ENCODE peak calls at places on chromosome 3, in nine cellular contexts. One of them, this sample, is unnamed. For H3K36me3, the result is how much of the 10 kb centered on the place peaks cover.

GRCh38 chr3:141797167-141797773 is 34.1 kb downstream of the GRK7 start:
- DNase-seq in psoas muscle: peak
- DNase-seq in DND-41: peak
- DNase-seq in uterus: peak
- DNase-seq in ovary: peak
- DNase-seq in cardiac muscle cell: peak
- DNase-seq in lower lobe of right lung: peak
- DNase-seq in GM23248: peak
- DNase-seq in heart left ventricle: peak
- DNase-seq in this sample: peak

GRCh38 chr3:172627057-172627809 is 83.6 kb downstream of the NCEH1 start:
- DNase-seq in psoas muscle: no peak
- DNase-seq in uterus: no peak
- DNase-seq in heart left ventricle: no peak
- DNase-seq in ovary: no peak
- DNase-seq in lower lobe of right lung: no peak
- DNase-seq in DND-41: no peak
- DNase-seq in GM23248: peak
- DNase-seq in cardiac muscle cell: peak
- DNase-seq in this sample: no peak

GRCh38 chr3:171620825-171621434 is 160.7 kb upstream of the TNIK start:
- DNase-seq in heart left ventricle: no peak
- DNase-seq in uterus: no peak
- DNase-seq in ovary: no peak
- DNase-seq in psoas muscle: no peak
- DNase-seq in cardiac muscle cell: peak
- DNase-seq in lower lobe of right lung: no peak
- DNase-seq in GM23248: peak
- DNase-seq in DND-41: no peak
- DNase-seq in this sample: no peak

GRCh38 chr3:12979947-12980487 is 93.2 kb downstream of the IQSEC1 start:
- DNase-seq in GM23248: no peak
- DNase-seq in cardiac muscle cell: no peak
- DNase-seq in psoas muscle: no peak
- DNase-seq in lower lobe of right lung: no peak
- DNase-seq in heart left ventricle: no peak
- DNase-seq in ovary: no peak
- DNase-seq in uterus: no peak
- DNase-seq in DND-41: no peak
- DNase-seq in this sample: no peak

GRCh38 chr3:12752803-12753202 is 6.3 kb downstream of the TMEM40 start:
- DNase-seq in heart left ventricle: no peak
- DNase-seq in GM23248: peak
- DNase-seq in cardiac muscle cell: no peak
- DNase-seq in ovary: no peak
- DNase-seq in DND-41: no peak
- DNase-seq in uterus: no peak
- DNase-seq in lower lobe of right lung: no peak
- DNase-seq in psoas muscle: no peak
- DNase-seq in this sample: no peak

GRCh38 chr3:175329373-175329772 is 470.2 kb downstream of the NAALADL2 start:
- DNase-seq in uterus: no peak
- DNase-seq in GM23248: no peak
- DNase-seq in DND-41: no peak
- DNase-seq in psoas muscle: no peak
- DNase-seq in lower lobe of right lung: no peak
- DNase-seq in ovary: no peak
- DNase-seq in heart left ventricle: no peak
- DNase-seq in cardiac muscle cell: no peak
- DNase-seq in this sample: no peak

GRCh38 chr3:126119008-126119675 is 35.2 kb upstream of the SLC41A3 start:
- DNase-seq in GM23248: no peak
- DNase-seq in ovary: no peak
- DNase-seq in DND-41: no peak
- DNase-seq in uterus: peak
- DNase-seq in lower lobe of right lung: no peak
- DNase-seq in heart left ventricle: no peak
- DNase-seq in psoas muscle: peak
- DNase-seq in cardiac muscle cell: no peak
- DNase-seq in this sample: peak

GRCh38 chr3:31696815-31697548 is 164.3 kb downstream of the STT3B start:
- DNase-seq in ovary: no peak
- DNase-seq in heart left ventricle: no peak
- DNase-seq in lower lobe of right lung: no peak
- DNase-seq in uterus: no peak
- DNase-seq in psoas muscle: no peak
- DNase-seq in DND-41: no peak
- DNase-seq in cardiac muscle cell: no peak
- DNase-seq in GM23248: no peak
- DNase-seq in this sample: no peak

GRCh38 chr3:28903171-28903601 is 377.7 kb upstream of the RBMS3 start:
- DNase-seq in uterus: no peak
- DNase-seq in DND-41: no peak
- DNase-seq in psoas muscle: no peak
- DNase-seq in heart left ventricle: no peak
- DNase-seq in cardiac muscle cell: no peak
- DNase-seq in lower lobe of right lung: peak
- DNase-seq in ovary: no peak
- DNase-seq in GM23248: no peak
- DNase-seq in this sample: no peak

GRCh38 chr3:169241928-169242751 is 421.4 kb downstream of the MECOM start:
- DNase-seq in DND-41: no peak
- DNase-seq in ovary: no peak
- DNase-seq in heart left ventricle: peak
- DNase-seq in cardiac muscle cell: peak
- DNase-seq in uterus: no peak
- DNase-seq in GM23248: peak
- DNase-seq in lower lobe of right lung: peak
- DNase-seq in psoas muscle: no peak
- DNase-seq in this sample: no peak

GRCh38 chr3:110397115-110397514 is 674.5 kb upstream of the NECTIN3 start:
- DNase-seq in DND-41: no peak
- DNase-seq in cardiac muscle cell: no peak
- DNase-seq in psoas muscle: no peak
- DNase-seq in GM23248: no peak
- DNase-seq in lower lobe of right lung: no peak
- DNase-seq in uterus: no peak
- DNase-seq in heart left ventricle: no peak
- DNase-seq in ovary: no peak
- DNase-seq in this sample: no peak

GRCh38 chr3:129623447-129624118 is 17.1 kb upstream of the PLXND1 start:
- DNase-seq in heart left ventricle: peak
- DNase-seq in GM23248: no peak
- DNase-seq in uterus: peak
- DNase-seq in cardiac muscle cell: peak
- DNase-seq in ovary: peak
- DNase-seq in DND-41: no peak
- DNase-seq in psoas muscle: peak
- DNase-seq in lower lobe of right lung: peak
- DNase-seq in this sample: peak

GRCh38 chr3:148727242-148727641 is 29.5 kb downstream of the AGTR1 start:
- DNase-seq in psoas muscle: no peak
- DNase-seq in heart left ventricle: no peak
- DNase-seq in uterus: no peak
- DNase-seq in GM23248: peak
- DNase-seq in cardiac muscle cell: peak
- DNase-seq in ovary: no peak
- DNase-seq in DND-41: peak
- DNase-seq in lower lobe of right lung: no peak
- DNase-seq in this sample: no peak

GRCh38 chr3:140766465-140766864 is 88.6 kb downstream of the TRIM42 start:
- DNase-seq in ovary: no peak
- DNase-seq in psoas muscle: no peak
- DNase-seq in GM23248: no peak
- DNase-seq in lower lobe of right lung: no peak
- DNase-seq in uterus: no peak
- DNase-seq in heart left ventricle: no peak
- DNase-seq in DND-41: no peak
- DNase-seq in cardiac muscle cell: no peak
- DNase-seq in this sample: no peak

GRCh38 chr3:167491626-167492025 is 17.8 kb upstream of the SERPINI2 start:
- DNase-seq in psoas muscle: no peak
- DNase-seq in DND-41: no peak
- DNase-seq in cardiac muscle cell: no peak
- DNase-seq in GM23248: no peak
- DNase-seq in heart left ventricle: no peak
- DNase-seq in ovary: no peak
- DNase-seq in uterus: no peak
- DNase-seq in lower lobe of right lung: no peak
- DNase-seq in this sample: no peak

DNA sequence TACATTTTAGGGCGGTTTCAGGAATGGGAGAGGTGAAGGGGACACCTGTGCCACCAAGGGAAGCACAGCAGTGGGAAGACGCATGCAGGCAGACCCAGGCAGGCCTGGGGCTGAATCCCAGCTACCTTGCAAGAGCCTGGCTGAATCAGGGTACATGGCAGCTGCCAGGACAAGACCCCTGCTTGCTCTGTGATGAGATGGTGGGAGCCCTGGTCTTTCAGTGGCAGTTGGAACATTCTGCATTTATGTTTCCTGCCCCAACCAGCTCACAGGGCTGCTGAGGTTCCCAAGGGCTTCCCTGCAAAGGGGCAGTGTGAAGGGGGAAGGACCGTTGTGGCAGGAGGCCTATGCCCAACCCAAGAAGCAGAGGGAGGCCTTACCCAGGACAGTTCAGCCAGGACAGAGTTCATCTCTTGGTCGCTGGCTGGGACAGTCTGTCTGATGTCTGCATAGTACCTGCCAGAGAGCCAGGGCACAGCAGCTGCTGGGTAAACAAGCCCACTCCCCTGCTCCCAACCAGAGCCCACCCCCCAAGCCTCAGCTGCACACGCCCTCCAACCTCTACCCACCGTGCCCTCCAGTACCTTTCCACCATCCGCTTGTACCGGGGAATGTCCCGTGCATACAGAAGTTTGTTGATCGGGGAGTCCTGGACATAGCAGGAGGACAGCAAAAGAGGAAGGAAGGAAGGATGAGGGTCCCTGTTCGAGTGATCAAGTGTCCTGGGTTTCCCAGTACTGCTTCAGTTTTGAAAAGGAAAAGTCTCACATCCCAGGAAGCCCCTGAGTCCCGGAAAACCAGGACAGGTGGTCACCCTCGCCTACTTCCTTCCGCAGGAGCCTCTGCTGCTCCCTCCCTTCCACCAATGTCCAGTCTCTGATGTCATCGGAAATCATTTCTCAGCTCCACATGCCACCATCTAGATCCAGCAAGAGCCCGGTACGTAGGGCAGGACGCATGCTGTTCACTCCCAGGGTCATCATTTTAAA is 23.1 kb downstream of the PLXNB1 start:
- DNase-seq in DND-41: peak
- DNase-seq in ovary: no peak
- DNase-seq in heart left ventricle: no peak
- DNase-seq in cardiac muscle cell: no peak
- DNase-seq in psoas muscle: no peak
- DNase-seq in GM23248: no peak
- DNase-seq in uterus: no peak
- DNase-seq in lower lobe of right lung: peak
- DNase-seq in this sample: peak
- H3K36me3 ChIP-seq in DND-41: under half
- H3K36me3 ChIP-seq in ovary: under half
- H3K36me3 ChIP-seq in heart left ventricle: under half
- H3K36me3 ChIP-seq in cardiac muscle cell: under half
- H3K36me3 ChIP-seq in psoas muscle: under half
- H3K36me3 ChIP-seq in GM23248: under half
- H3K36me3 ChIP-seq in uterus: under half
- H3K36me3 ChIP-seq in lower lobe of right lung: half or more
- H3K36me3 ChIP-seq in this sample: under half

DNA sequence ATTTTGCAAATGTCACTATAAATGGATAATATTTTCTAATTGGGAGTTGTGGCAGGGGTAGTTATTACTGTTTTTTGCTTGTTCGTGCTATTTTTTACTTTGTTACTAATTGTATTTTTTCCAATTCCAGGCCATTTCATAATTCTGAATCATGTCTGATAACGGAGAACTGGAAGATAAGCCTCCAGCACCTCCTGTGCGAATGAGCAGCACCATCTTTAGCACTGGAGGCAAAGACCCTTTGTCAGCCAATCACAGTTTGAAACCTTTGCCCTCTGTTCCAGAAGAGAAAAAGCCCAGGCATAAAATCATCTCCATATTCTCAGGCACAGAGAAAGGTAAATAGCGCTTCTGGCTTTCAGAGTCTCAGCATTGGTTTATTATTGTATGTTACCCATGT is 42.8 kb downstream of the PAK2 start:
- DNase-seq in ovary: no peak
- DNase-seq in DND-41: no peak
- DNase-seq in cardiac muscle cell: peak
- DNase-seq in GM23248: no peak
- DNase-seq in psoas muscle: no peak
- DNase-seq in heart left ventricle: no peak
- DNase-seq in uterus: no peak
- DNase-seq in lower lobe of right lung: no peak
- DNase-seq in this sample: no peak
- H3K36me3 ChIP-seq in ovary: under half
- H3K36me3 ChIP-seq in DND-41: half or more
- H3K36me3 ChIP-seq in cardiac muscle cell: under half
- H3K36me3 ChIP-seq in GM23248: under half
- H3K36me3 ChIP-seq in psoas muscle: under half
- H3K36me3 ChIP-seq in heart left ventricle: under half
- H3K36me3 ChIP-seq in uterus: under half
- H3K36me3 ChIP-seq in lower lobe of right lung: under half
- H3K36me3 ChIP-seq in this sample: under half

DNA sequence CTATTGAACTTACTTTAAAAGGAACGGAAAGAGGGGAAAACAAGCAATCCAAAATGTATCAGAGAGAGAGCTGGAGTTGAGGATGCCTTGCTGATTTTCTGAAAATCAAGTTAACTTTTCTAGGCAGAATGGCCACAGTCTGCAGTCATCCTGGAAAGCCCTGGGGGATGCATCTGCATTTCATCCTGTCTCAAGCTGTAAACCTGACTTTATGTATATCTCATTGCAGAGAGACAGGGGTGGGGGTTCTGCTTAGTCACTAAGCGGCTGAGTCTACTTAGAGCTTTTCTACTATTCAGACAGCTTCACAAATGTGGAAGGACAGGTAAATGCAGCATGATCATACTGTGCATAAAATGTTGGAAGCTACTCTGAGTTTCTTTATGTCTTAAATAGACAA is 41.4 kb downstream of the MRPS25 start:
- DNase-seq in lower lobe of right lung: no peak
- DNase-seq in uterus: no peak
- DNase-seq in psoas muscle: no peak
- DNase-seq in heart left ventricle: no peak
- DNase-seq in ovary: no peak
- DNase-seq in DND-41: no peak
- DNase-seq in cardiac muscle cell: no peak
- DNase-seq in GM23248: no peak
- DNase-seq in this sample: no peak
- H3K36me3 ChIP-seq in lower lobe of right lung: half or more
- H3K36me3 ChIP-seq in uterus: under half
- H3K36me3 ChIP-seq in psoas muscle: under half
- H3K36me3 ChIP-seq in heart left ventricle: under half
- H3K36me3 ChIP-seq in ovary: under half
- H3K36me3 ChIP-seq in DND-41: half or more
- H3K36me3 ChIP-seq in cardiac muscle cell: half or more
- H3K36me3 ChIP-seq in GM23248: half or more
- H3K36me3 ChIP-seq in this sample: under half

DNA sequence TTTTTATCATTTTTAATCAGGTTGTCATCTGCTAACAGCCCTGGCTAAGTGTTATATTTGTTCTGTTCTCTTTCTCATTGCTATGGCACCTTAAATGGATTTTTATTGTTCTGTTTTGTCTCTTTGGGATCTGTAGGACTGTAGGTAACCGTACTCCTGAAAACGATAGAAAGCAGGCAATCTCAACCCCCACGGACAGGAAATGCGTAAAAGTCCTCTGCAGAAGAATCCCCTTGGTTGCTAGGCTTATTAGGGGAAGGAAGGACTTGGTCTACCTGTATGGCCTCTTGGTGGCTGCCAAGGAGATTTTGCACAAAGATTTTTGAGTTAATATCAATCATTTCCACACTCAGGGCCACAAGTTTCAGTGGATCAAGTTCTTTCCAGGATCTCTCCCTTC is 571.9 kb upstream of the ZNF385D start:
- DNase-seq in cardiac muscle cell: no peak
- DNase-seq in DND-41: no peak
- DNase-seq in uterus: no peak
- DNase-seq in psoas muscle: no peak
- DNase-seq in heart left ventricle: no peak
- DNase-seq in ovary: no peak
- DNase-seq in GM23248: no peak
- DNase-seq in lower lobe of right lung: no peak
- DNase-seq in this sample: no peak
- H3K36me3 ChIP-seq in cardiac muscle cell: under half
- H3K36me3 ChIP-seq in DND-41: under half
- H3K36me3 ChIP-seq in uterus: under half
- H3K36me3 ChIP-seq in psoas muscle: under half
- H3K36me3 ChIP-seq in heart left ventricle: under half
- H3K36me3 ChIP-seq in ovary: under half
- H3K36me3 ChIP-seq in GM23248: under half
- H3K36me3 ChIP-seq in lower lobe of right lung: under half
- H3K36me3 ChIP-seq in this sample: under half

This sample was measured in Peyer's patch.